ENCODE peak calls at places on chromosomes 2 and 18, in six cellular contexts. J, F, C, U, L and K are unnamed samples.

GRCh38 chr2:139142252-139142651 is 362.1 kb upstream of the NXPH2 start:
- DNase-seq in J (no peak), F (no peak), C (no peak), U (peak; percentile 32), L (no peak), K (no peak)

GRCh38 chr2:192741889-192742288 is 547.2 kb upstream of the TMEFF2 start:
- DNase-seq in J (no peak), F (no peak), C (no peak), U (no peak), L (no peak), K (no peak)

GRCh38 chr2:135904590-135904989 is 28.3 kb upstream of the MCM6 start:
- DNase-seq in J (no peak), F (no peak), C (no peak), U (no peak), L (no peak), K (no peak)

GRCh38 chr2:219772697-219773096 is 145.3 kb downstream of the SLC4A3 start:
- DNase-seq in J (no peak), F (no peak), C (no peak), U (no peak), L (no peak), K (no peak)

GRCh38 chr2:9249036-9249800 is 42.6 kb downstream of the ASAP2 start:
- DNase-seq in J (no peak), F (no peak), C (no peak), U (no peak), L (no peak), K (no peak)

GRCh38 chr2:224520064-224520463 is 65.1 kb downstream of the CUL3 start:
- DNase-seq in J (peak; percentile 43), F (peak; percentile 30), C (no peak), U (no peak), L (no peak), K (peak; percentile 27)

GRCh38 chr18:48607049-48607984 is 68.5 kb downstream of the CTIF start:
- DNase-seq in J (peak; percentile 55), F (no peak), C (peak; percentile 60), U (no peak), L (no peak), K (no peak)

GRCh38 chr2:181374741-181375675 is 82.2 kb upstream of the ITGA4 start:
- DNase-seq in J (peak; percentile 44), F (peak; percentile 29), C (no peak), U (no peak), L (no peak), K (no peak)

GRCh38 chr2:209872675-209873074 is 101.0 kb downstream of the UNC80 start:
- DNase-seq in J (no peak), F (no peak), C (no peak), U (peak; percentile 18), L (no peak), K (no peak)

GRCh38 chr2:179165356-179166000 is 99.2 kb downstream of the SESTD1 start:
- DNase-seq in J (no peak), F (no peak), C (no peak), U (no peak), L (no peak), K (no peak)

GRCh38 chr18:10431680-10432079 is 22.8 kb upstream of the APCDD1 start:
- DNase-seq in J (no peak), F (no peak), C (no peak), U (no peak), L (no peak), K (no peak)

GRCh38 chr18:52999633-53000032 is 659.6 kb downstream of the DCC start:
- DNase-seq in J (no peak), F (no peak), C (no peak), U (no peak), L (no peak), K (no peak)

GRCh38 chr2:61177727-61178549 is 15.9 kb downstream of the C2orf74 start:
- DNase-seq in J (no peak), F (peak; percentile 34), C (peak; percentile 38), U (no peak), L (peak; percentile 77), K (peak; percentile 37)

GRCh38 chr18:54531402-54532065 is 59.5 kb upstream of the DYNAP start:
- DNase-seq in J (no peak), F (no peak), C (no peak), U (no peak), L (no peak), K (no peak)

GRCh38 chr18:74806700-74807416 is 209.2 kb downstream of the ZNF407 start:
- DNase-seq in J (peak; percentile 47), F (peak; percentile 64), C (no peak), U (no peak), L (no peak), K (no peak)

GRCh38 chr2:1972428-1972827 is 228.1 kb upstream of the PXDN start:
- DNase-seq in J (peak; percentile 14), F (no peak), C (no peak), U (no peak), L (no peak), K (no peak)

GRCh38 chr2:186560254-186560653 is 29.6 kb upstream of the ITGAV start:
- DNase-seq in J (no peak), F (no peak), C (no peak), U (no peak), L (no peak), K (no peak)

GRCh38 chr2:130911996-130912395 is 75.3 kb downstream of the ARHGEF4 start:
- DNase-seq in J (no peak), F (no peak), C (no peak), U (no peak), L (no peak), K (no peak)

GRCh38 chr2:230075988-230076631 is 7.4 kb upstream of the SLC16A14 start:
- DNase-seq in J (no peak), F (no peak), C (no peak), U (no peak), L (no peak), K (no peak)

GRCh38 chr2:52222128-52222527 is 1190.2 kb upstream of the NRXN1 start:
- DNase-seq in J (no peak), F (no peak), C (no peak), U (no peak), L (no peak), K (no peak)

GRCh38 chr18:78983530-78983929 is 3.9 kb downstream of the SALL3 start:
- DNase-seq in J (no peak), F (no peak), C (no peak), U (no peak), L (no peak), K (no peak)

GRCh38 chr2:71423817-71424420 is 29.4 kb upstream of the DYSF start:
- DNase-seq in J (no peak), F (no peak), C (no peak), U (no peak), L (no peak), K (no peak)

GRCh38 chr2:149799296-149799695 is 211.7 kb upstream of the MMADHC start:
- DNase-seq in J (no peak), F (no peak), C (no peak), U (no peak), L (no peak), K (no peak)
- TF ChIP-seq CTCF in J (peak; percentile 45), F (no peak), C (no peak), U (peak; percentile 53), L (no peak), K (no peak)

GRCh38 chr2:195533771-195534642 is 123.0 kb upstream of the SLC39A10 start:
- DNase-seq in J (peak; percentile 90), F (no peak), C (peak; percentile 64), U (no peak), L (peak; percentile 90), K (peak; percentile 21)
- TF ChIP-seq CTCF in J (peak; percentile 22), F (no peak), C (no peak), U (no peak), L (no peak), K (no peak)

GRCh38 chr18:50284226-50284885 is 3.0 kb upstream of the MBD1 start:
- DNase-seq in J (no peak), F (no peak), C (no peak), U (no peak), L (no peak), K (no peak)
- TF ChIP-seq CTCF in J (no peak), F (no peak), C (no peak), U (no peak), L (no peak), K (no peak)

GRCh38 chr2:18266188-18266587 is 294.3 kb downstream of the RDH14 start:
- DNase-seq in J (no peak), F (no peak), C (no peak), U (no peak), L (no peak), K (no peak)
- TF ChIP-seq CTCF in J (peak; percentile 8), F (no peak), C (no peak), U (peak; percentile 38), L (no peak), K (no peak)